ENCODE peak calls at places on chromosomes 11 and 22, in eight cellular contexts. One of them, this sample, is unnamed.

GRCh38 chr11:119103793-119104192 is 2.1 kb upstream of the DPAGT1 start:
- DNase-seq in K562: peak; percentile 33
- DNase-seq in hepatocyte: no peak
- DNase-seq in GM23248: no peak
- DNase-seq in H9: no peak
- DNase-seq in IMR-90: no peak
- DNase-seq in astrocyte: no peak
- DNase-seq in neural progenitor cell: no peak
- DNase-seq in this sample: no peak

GRCh38 chr11:61861634-61862033 is 29.7 kb downstream of the FADS3 start:
- DNase-seq in IMR-90: no peak
- DNase-seq in hepatocyte: no peak
- DNase-seq in K562: no peak
- DNase-seq in astrocyte: no peak
- DNase-seq in GM23248: no peak
- DNase-seq in H9: no peak
- DNase-seq in neural progenitor cell: no peak
- DNase-seq in this sample: no peak

GRCh38 chr22:48943567-48944432 is 883.9 kb downstream of the BRD1 start:
- DNase-seq in astrocyte: no peak
- DNase-seq in hepatocyte: peak; percentile 80
- DNase-seq in K562: peak; percentile 55
- DNase-seq in GM23248: peak; percentile 4
- DNase-seq in IMR-90: no peak
- DNase-seq in neural progenitor cell: peak; percentile 68
- DNase-seq in H9: peak; percentile 73
- DNase-seq in this sample: no peak

GRCh38 chr11:80096736-80097135 is 655.9 kb upstream of the TENM4 start:
- DNase-seq in H9: no peak
- DNase-seq in IMR-90: peak; percentile 87
- DNase-seq in neural progenitor cell: no peak
- DNase-seq in K562: no peak
- DNase-seq in hepatocyte: no peak
- DNase-seq in GM23248: peak; percentile 56
- DNase-seq in astrocyte: peak; percentile 94
- DNase-seq in this sample: no peak

GRCh38 chr11:316031-316701 is 2.3 kb downstream of the IFITM1 start:
- DNase-seq in astrocyte: no peak
- DNase-seq in K562: peak; percentile 63
- DNase-seq in neural progenitor cell: peak; percentile 50
- DNase-seq in GM23248: peak; percentile 57
- DNase-seq in hepatocyte: no peak
- DNase-seq in H9: peak; percentile 36
- DNase-seq in IMR-90: no peak
- DNase-seq in this sample: peak; percentile 51

GRCh38 chr11:3745161-3745560 is 52.2 kb downstream of the NUP98 start:
- DNase-seq in hepatocyte: peak; percentile 7
- DNase-seq in neural progenitor cell: no peak
- DNase-seq in astrocyte: no peak
- DNase-seq in IMR-90: no peak
- DNase-seq in GM23248: no peak
- DNase-seq in H9: no peak
- DNase-seq in K562: no peak
- DNase-seq in this sample: no peak

GRCh38 chr11:119433369-119433749 is 10.4 kb upstream of the THY1 start:
- DNase-seq in H9: no peak
- DNase-seq in IMR-90: peak; percentile 77
- DNase-seq in GM23248: peak; percentile 89
- DNase-seq in K562: no peak
- DNase-seq in hepatocyte: no peak
- DNase-seq in astrocyte: peak; percentile 69
- DNase-seq in neural progenitor cell: no peak
- DNase-seq in this sample: no peak

GRCh38 chr11:11312738-11313137 is 40.3 kb downstream of the CSNK2A3 start:
- DNase-seq in K562: no peak
- DNase-seq in GM23248: no peak
- DNase-seq in neural progenitor cell: no peak
- DNase-seq in H9: no peak
- DNase-seq in hepatocyte: no peak
- DNase-seq in astrocyte: no peak
- DNase-seq in IMR-90: no peak
- DNase-seq in this sample: no peak

GRCh38 chr11:66958232-66958955 is at the start of gene PC:
- DNase-seq in hepatocyte: peak; percentile 99
- DNase-seq in K562: peak; percentile 99
- DNase-seq in neural progenitor cell: peak; percentile 100
- DNase-seq in IMR-90: peak; percentile 100
- DNase-seq in astrocyte: peak; percentile 100
- DNase-seq in GM23248: peak; percentile 100
- DNase-seq in H9: peak; percentile 100
- DNase-seq in this sample: peak; percentile 100

GRCh38 chr22:37318255-37319109 is 36.2 kb downstream of the CYTH4 start:
- DNase-seq in H9: no peak
- DNase-seq in hepatocyte: no peak
- DNase-seq in K562: no peak
- DNase-seq in astrocyte: no peak
- DNase-seq in GM23248: peak; percentile 27
- DNase-seq in IMR-90: no peak
- DNase-seq in neural progenitor cell: peak; percentile 28
- DNase-seq in this sample: no peak

GRCh38 chr11:14643697-14644395 is at the start of gene PDE3B:
- DNase-seq in K562: peak; percentile 93
- DNase-seq in astrocyte: peak; percentile 29
- DNase-seq in GM23248: peak; percentile 60
- DNase-seq in H9: peak; percentile 90
- DNase-seq in hepatocyte: peak; percentile 92
- DNase-seq in IMR-90: peak; percentile 27
- DNase-seq in neural progenitor cell: peak; percentile 92
- DNase-seq in this sample: peak; percentile 74

GRCh38 chr11:17746096-17746495 is 11.5 kb downstream of the KCNC1 start:
- DNase-seq in astrocyte: no peak
- DNase-seq in neural progenitor cell: no peak
- DNase-seq in IMR-90: no peak
- DNase-seq in K562: no peak
- DNase-seq in H9: no peak
- DNase-seq in GM23248: no peak
- DNase-seq in hepatocyte: no peak
- DNase-seq in this sample: no peak

GRCh38 chr11:120167659-120168058 is 29.7 kb upstream of the TRIM29 start:
- DNase-seq in hepatocyte: no peak
- DNase-seq in IMR-90: no peak
- DNase-seq in K562: peak; percentile 2
- DNase-seq in neural progenitor cell: no peak
- DNase-seq in astrocyte: no peak
- DNase-seq in GM23248: no peak
- DNase-seq in H9: no peak
- DNase-seq in this sample: no peak

GRCh38 chr11:44840526-44840925 is 110.2 kb downstream of the TP53I11 start:
- DNase-seq in GM23248: no peak
- DNase-seq in hepatocyte: no peak
- DNase-seq in neural progenitor cell: no peak
- DNase-seq in H9: no peak
- DNase-seq in astrocyte: peak; percentile 11
- DNase-seq in K562: no peak
- DNase-seq in IMR-90: no peak
- DNase-seq in this sample: no peak

GRCh38 chr11:116193321-116194114 is 579.3 kb downstream of the BUD13 start:
- DNase-seq in K562: no peak
- DNase-seq in neural progenitor cell: peak; percentile 79
- DNase-seq in GM23248: peak; percentile 46
- DNase-seq in H9: peak; percentile 82
- DNase-seq in IMR-90: peak; percentile 62
- DNase-seq in astrocyte: peak; percentile 85
- DNase-seq in hepatocyte: peak; percentile 74
- DNase-seq in this sample: no peak

GRCh38 chr11:2269601-2270321 is 627 bp downstream of the ASCL2 start:
- DNase-seq in K562: peak; percentile 43
- DNase-seq in IMR-90: peak; percentile 55
- DNase-seq in hepatocyte: peak; percentile 84
- DNase-seq in GM23248: peak; percentile 63
- DNase-seq in neural progenitor cell: peak; percentile 87
- DNase-seq in astrocyte: peak; percentile 49
- DNase-seq in H9: peak; percentile 82
- DNase-seq in this sample: no peak

GRCh38 chr11:6303657-6304056 is 16.6 kb downstream of the CAVIN3 start:
- DNase-seq in astrocyte: no peak
- DNase-seq in IMR-90: no peak
- DNase-seq in hepatocyte: no peak
- DNase-seq in H9: peak; percentile 53
- DNase-seq in K562: no peak
- DNase-seq in GM23248: no peak
- DNase-seq in neural progenitor cell: peak; percentile 93
- DNase-seq in this sample: no peak

GRCh38 chr11:6695377-6695776 is 12.2 kb upstream of the MRPL17 start:
- DNase-seq in GM23248: peak; percentile 79
- DNase-seq in neural progenitor cell: no peak
- DNase-seq in hepatocyte: no peak
- DNase-seq in IMR-90: peak; percentile 60
- DNase-seq in K562: no peak
- DNase-seq in H9: no peak
- DNase-seq in astrocyte: peak; percentile 63
- DNase-seq in this sample: no peak

GRCh38 chr11:30533445-30533947 is 52.7 kb downstream of the MPPED2 start:
- DNase-seq in neural progenitor cell: no peak
- DNase-seq in GM23248: no peak
- DNase-seq in H9: no peak
- DNase-seq in IMR-90: no peak
- DNase-seq in K562: no peak
- DNase-seq in astrocyte: no peak
- DNase-seq in hepatocyte: no peak
- DNase-seq in this sample: no peak

DNA sequence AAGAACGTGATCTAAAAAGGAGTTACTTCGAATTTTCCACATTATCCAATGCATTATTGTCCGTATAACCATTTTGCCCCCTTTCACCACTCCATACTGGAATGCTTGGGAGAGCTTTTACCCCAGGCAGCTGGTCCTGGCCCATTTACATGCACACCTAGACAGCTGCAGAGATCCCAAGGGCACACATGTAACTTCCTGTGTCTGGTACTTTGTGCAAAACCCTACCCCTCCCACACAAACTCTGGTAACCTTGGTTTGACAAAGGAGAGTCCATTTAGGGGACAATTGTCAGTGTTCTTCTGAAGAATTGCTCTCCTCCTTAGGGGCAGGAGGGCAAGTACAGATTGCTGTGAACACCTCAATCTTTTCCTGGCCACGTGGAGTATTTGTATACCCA is 57.3 kb upstream of the SORL1 start:
- DNase-seq in neural progenitor cell: no peak
- DNase-seq in GM23248: no peak
- DNase-seq in astrocyte: no peak
- DNase-seq in hepatocyte: no peak
- DNase-seq in IMR-90: no peak
- DNase-seq in H9: no peak
- DNase-seq in K562: no peak
- DNase-seq in this sample: no peak
- H2AFZ ChIP-seq in neural progenitor cell: no peak overlapping the region
- H2AFZ ChIP-seq in GM23248: no peak overlapping the region
- H2AFZ ChIP-seq in astrocyte: no peak overlapping the region
- H2AFZ ChIP-seq in hepatocyte: no peak overlapping the region
- H2AFZ ChIP-seq in IMR-90: no peak overlapping the region
- H2AFZ ChIP-seq in H9: no peak overlapping the region
- H2AFZ ChIP-seq in K562: no peak overlapping the region
- H2AFZ ChIP-seq in this sample: peak overlapping the region; percentile 46

GRCh38 chr11:68330700-68331337 is 18.4 kb downstream of the LRP5 start:
- DNase-seq in GM23248: no peak
- DNase-seq in H9: no peak
- DNase-seq in hepatocyte: no peak
- DNase-seq in IMR-90: no peak
- DNase-seq in astrocyte: no peak
- DNase-seq in neural progenitor cell: no peak
- DNase-seq in K562: no peak
- DNase-seq in this sample: peak; percentile 15

GRCh38 chr11:68328374-68329091 is 16.1 kb downstream of the LRP5 start:
- DNase-seq in astrocyte: no peak
- DNase-seq in H9: peak; percentile 65
- DNase-seq in K562: no peak
- DNase-seq in neural progenitor cell: peak; percentile 88
- DNase-seq in GM23248: no peak
- DNase-seq in hepatocyte: peak; percentile 68
- DNase-seq in IMR-90: no peak
- DNase-seq in this sample: peak; percentile 94

GRCh38 chr11:68331338-68331947 is 19.1 kb downstream of the LRP5 start:
- DNase-seq in K562: no peak
- DNase-seq in GM23248: no peak
- DNase-seq in neural progenitor cell: no peak
- DNase-seq in hepatocyte: peak; percentile 49
- DNase-seq in H9: no peak
- DNase-seq in astrocyte: no peak
- DNase-seq in IMR-90: no peak
- DNase-seq in this sample: peak; percentile 49

GRCh38 chr11:68329496-68329895 is 17.1 kb downstream of the LRP5 start:
- DNase-seq in neural progenitor cell: no peak
- DNase-seq in H9: no peak
- DNase-seq in hepatocyte: no peak
- DNase-seq in K562: no peak
- DNase-seq in IMR-90: no peak
- DNase-seq in astrocyte: no peak
- DNase-seq in GM23248: no peak
- DNase-seq in this sample: no peak

GRCh38 chr11:68329993-68330699 is 17.8 kb downstream of the LRP5 start:
- DNase-seq in H9: no peak
- DNase-seq in astrocyte: no peak
- DNase-seq in K562: no peak
- DNase-seq in GM23248: peak; percentile 30
- DNase-seq in neural progenitor cell: no peak
- DNase-seq in IMR-90: peak; percentile 53
- DNase-seq in hepatocyte: no peak
- DNase-seq in this sample: no peak
- H4K20me1 ChIP-seq in H9: no peaks in the 10 kb centered on the region
- H4K20me1 ChIP-seq in astrocyte: peaks cover 85% of the 10 kb centered on the region
- H4K20me1 ChIP-seq in K562: peaks cover 25% of the 10 kb centered on the region
- H4K20me1 ChIP-seq in GM23248: no peaks in the 10 kb centered on the region
- H4K20me1 ChIP-seq in neural progenitor cell: peaks cover 9% of the 10 kb centered on the region
- H4K20me1 ChIP-seq in IMR-90: peaks cover 58% of the 10 kb centered on the region
- H4K20me1 ChIP-seq in hepatocyte: peaks cover 10% of the 10 kb centered on the region
- H4K20me1 ChIP-seq in this sample: peaks cover 41% of the 10 kb centered on the region

GRCh38 chr11:131354251-131354701 is 16.1 kb upstream of the NTM start:
- DNase-seq in hepatocyte: no peak
- DNase-seq in IMR-90: no peak
- DNase-seq in neural progenitor cell: no peak
- DNase-seq in astrocyte: peak; percentile 16
- DNase-seq in K562: no peak
- DNase-seq in GM23248: no peak
- DNase-seq in H9: no peak
- DNase-seq in this sample: peak; percentile 55
- H2AFZ ChIP-seq in hepatocyte: no peak overlapping the region
- H2AFZ ChIP-seq in IMR-90: no peak overlapping the region
- H2AFZ ChIP-seq in neural progenitor cell: peak overlapping the region; percentile 86
- H2AFZ ChIP-seq in astrocyte: no peak overlapping the region
- H2AFZ ChIP-seq in K562: no peak overlapping the region
- H2AFZ ChIP-seq in GM23248: no peak overlapping the region
- H2AFZ ChIP-seq in H9: no peak overlapping the region
- H2AFZ ChIP-seq in this sample: peak overlapping the region; percentile 46

DNA sequence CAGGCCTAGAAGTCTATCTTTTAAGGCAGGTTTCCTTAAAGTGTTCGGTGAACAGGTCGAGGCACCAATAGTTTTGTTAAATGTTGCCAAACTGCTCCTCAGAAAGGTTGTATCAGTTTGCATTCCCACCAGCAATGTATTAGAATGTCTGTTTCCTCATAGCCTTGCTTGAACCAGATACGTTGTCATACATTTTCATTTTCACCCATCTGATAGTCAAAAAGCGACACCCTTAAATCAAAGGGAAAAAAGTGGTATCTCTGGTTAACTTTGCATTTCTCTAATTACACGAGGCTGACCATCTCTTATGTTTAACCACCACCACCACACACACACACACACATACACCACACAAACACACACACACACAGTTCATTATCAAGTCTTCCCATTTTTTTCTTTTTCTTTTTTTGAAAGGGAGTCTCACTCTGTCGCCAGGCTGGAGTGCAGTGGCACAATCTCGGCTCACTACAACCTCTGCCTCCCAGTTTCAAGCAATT is 16.3 kb downstream of the PRR14L start:
- DNase-seq in hepatocyte: no peak
- DNase-seq in K562: no peak
- DNase-seq in H9: no peak
- DNase-seq in IMR-90: no peak
- DNase-seq in neural progenitor cell: no peak
- DNase-seq in GM23248: no peak
- DNase-seq in astrocyte: no peak
- DNase-seq in this sample: no peak
- H4K20me1 ChIP-seq in hepatocyte: no peaks in the 10 kb centered on the region
- H4K20me1 ChIP-seq in K562: no peaks in the 10 kb centered on the region
- H4K20me1 ChIP-seq in H9: no peaks in the 10 kb centered on the region
- H4K20me1 ChIP-seq in IMR-90: peaks cover 18% of the 10 kb centered on the region
- H4K20me1 ChIP-seq in neural progenitor cell: peaks cover 93% of the 10 kb centered on the region
- H4K20me1 ChIP-seq in GM23248: no peaks in the 10 kb centered on the region
- H4K20me1 ChIP-seq in astrocyte: peaks cover 48% of the 10 kb centered on the region
- H4K20me1 ChIP-seq in this sample: peaks cover 8% of the 10 kb centered on the region

This sample was measured in DND-41.